ENCODE peak calls at places on chromosomes 11 and 22, in eight cellular contexts. J is NCI-H2107; L is stimulated activated CD4-positive, alpha-beta T cell treated with anti-CD3 and anti-CD28 coated beads, Interleukin-12 subunit alpha, Interleukin-12 subunit beta, amount 100 ng/mL, for 4 hours; K is stimulated activated CD8-positive, alpha-beta memory T cell treated with anti-CD3 and anti-CD28 coated beads, Interleukin-2, amount 100 ng/mL, for 1 hour; M is EH; B is AG10803; A is HTR-8/SVneo; S is iris pigment epithelial cell. D is an unnamed sample.
A peak's percentile ranks its signal among the peaks of the same experiment; 100 is the strongest.

GRCh38 chr11:61507962-61508824 is at the start of gene LRRC10B:
- DNase-seq in J (peak; percentile 49), L (peak; percentile 34), K (no peak), M (peak; percentile 19), B (no peak), A (no peak), S (peak; percentile 20), D (no peak)

GRCh38 chr22:40040927-40041326 is 46.2 kb downstream of the FAM83F start:
- DNase-seq in J (no peak), L (no peak), K (no peak), M (peak; percentile 67), B (peak; percentile 17), A (no peak), S (peak; percentile 48), D (no peak)

GRCh38 chr22:39349967-39350802 is at the start of gene SYNGR1:
- DNase-seq in J (no peak), L (peak; percentile 5), K (no peak), M (peak; percentile 26), B (no peak), A (no peak), S (no peak), D (no peak)

GRCh38 chr11:12727556-12728070 is 53.4 kb downstream of the TEAD1 start:
- DNase-seq in J (no peak), L (no peak), K (no peak), M (peak; percentile 82), B (peak; percentile 41), A (no peak), S (peak; percentile 79), D (no peak)

GRCh38 chr11:12163181-12163841 is 52.9 kb downstream of the MICAL2 start:
- DNase-seq in J (no peak), L (no peak), K (no peak), M (peak; percentile 98), B (peak; percentile 79), A (no peak), S (peak; percentile 70), D (no peak)

GRCh38 chr11:61467609-61468401 is 37.9 kb downstream of the SDHAF2 start:
- DNase-seq in J (no peak), L (no peak), K (no peak), M (no peak), B (no peak), A (no peak), S (no peak), D (no peak)

GRCh38 chr11:121614661-121615240 is 162.0 kb upstream of the SORL1-AS1 start:
- DNase-seq in J (no peak), L (no peak), K (no peak), M (no peak), B (no peak), A (no peak), S (no peak), D (no peak)

GRCh38 chr11:21115999-21116398 is 446.6 kb downstream of the NELL1 start:
- DNase-seq in J (no peak), L (no peak), K (no peak), M (no peak), B (no peak), A (no peak), S (no peak), D (no peak)

GRCh38 chr11:121895919-121896318 is 220.1 kb downstream of the BLID start:
- DNase-seq in J (no peak), L (no peak), K (no peak), M (peak; percentile 87), B (peak; percentile 90), A (no peak), S (peak; percentile 40), D (no peak)

GRCh38 chr11:221539-221938 is 14.0 kb downstream of the RIC8A start:
- DNase-seq in J (no peak), L (no peak), K (no peak), M (no peak), B (no peak), A (no peak), S (no peak), D (no peak)

GRCh38 chr22:48153726-48154125 is 1391.3 kb downstream of the TBC1D22A start:
- DNase-seq in J (no peak), L (no peak), K (no peak), M (no peak), B (no peak), A (no peak), S (no peak), D (no peak)

GRCh38 chr11:833849-834311 is 1.1 kb downstream of the CD151 start:
- DNase-seq in J (no peak), L (no peak), K (no peak), M (peak; percentile 34), B (no peak), A (no peak), S (no peak), D (no peak)

GRCh38 chr22:49701380-49702067 is 126.1 kb downstream of the BRD1 start:
- DNase-seq in J (no peak), L (no peak), K (no peak), M (no peak), B (no peak), A (no peak), S (no peak), D (no peak)